ENCODE peak calls at places on chromosomes 12 and 14, in six cellular contexts. C, Y, U, L, A and Q are unnamed samples.

GRCh38 chr12:50569876-50570275 is 65.1 kb downstream of the DIP2B start:
- DNase-seq in C (peak; percentile 33), Y (peak; percentile 24), U (no peak), L (no peak), A (no peak), Q (no peak)

GRCh38 chr14:75648066-75648838 is 12.4 kb downstream of the ERG28 start:
- DNase-seq in C (peak; percentile 78), Y (peak; percentile 98), U (peak; percentile 65), L (peak; percentile 94), A (peak; percentile 92), Q (peak; percentile 77)

GRCh38 chr12:11202811-11203210 is 16.1 kb upstream of the TAS2R42 start:
- DNase-seq in C (peak; percentile 32), Y (peak; percentile 15), U (no peak), L (no peak), A (no peak), Q (no peak)

GRCh38 chr12:48768147-48768546 is 20.7 kb downstream of the ADCY6 start:
- DNase-seq in C (no peak), Y (no peak), U (no peak), L (no peak), A (no peak), Q (no peak)

GRCh38 chr12:122951406-122951805 is 14.9 kb downstream of the ABCB9 start:
- DNase-seq in C (no peak), Y (peak; percentile 71), U (no peak), L (no peak), A (no peak), Q (no peak)

GRCh38 chr12:7113389-7113871 is 4.4 kb upstream of the C1RL start:
- DNase-seq in C (peak; percentile 44), Y (peak; percentile 56), U (no peak), L (no peak), A (no peak), Q (no peak)

GRCh38 chr14:76937181-76938091 is 91.1 kb downstream of the IRF2BPL start:
- DNase-seq in C (peak; percentile 90), Y (peak; percentile 87), U (no peak), L (peak; percentile 75), A (peak; percentile 72), Q (no peak)

GRCh38 chr12:85779768-85780167 is 56.4 kb downstream of the RASSF9 start:
- DNase-seq in C (no peak), Y (no peak), U (no peak), L (no peak), A (peak; percentile 41), Q (no peak)

GRCh38 chr12:51937941-51938340 is 13.6 kb upstream of the ACVR1B start:
- DNase-seq in C (no peak), Y (no peak), U (no peak), L (no peak), A (no peak), Q (no peak)

GRCh38 chr12:66239295-66239694 is 50.3 kb downstream of the IRAK3 start:
- DNase-seq in C (no peak), Y (no peak), U (no peak), L (no peak), A (no peak), Q (no peak)

GRCh38 chr14:77217551-77217950 is 36.0 kb downstream of the TMEM63C start:
- DNase-seq in C (no peak), Y (no peak), U (no peak), L (no peak), A (no peak), Q (no peak)

GRCh38 chr12:16299403-16299802 is 21.9 kb upstream of the SLC15A5 start:
- DNase-seq in C (no peak), Y (peak; percentile 54), U (no peak), L (no peak), A (peak; percentile 9), Q (no peak)

GRCh38 chr12:55698241-55698955 is 9.3 kb downstream of the ITGA7 start:
- DNase-seq in C (no peak), Y (no peak), U (no peak), L (no peak), A (no peak), Q (no peak)

GRCh38 chr14:31420013-31420318 is 384 bp downstream of the HEATR5A start:
- DNase-seq in C (no peak), Y (no peak), U (no peak), L (no peak), A (no peak), Q (no peak)

GRCh38 chr12:64392221-64392620 is 1.7 kb upstream of the C12orf56 start:
- DNase-seq in C (peak; percentile 58), Y (peak; percentile 71), U (no peak), L (peak; percentile 10), A (no peak), Q (peak; percentile 29)

GRCh38 chr14:71142375-71143038 is 235.2 kb downstream of the PCNX1 start:
- DNase-seq in C (peak; percentile 99), Y (peak; percentile 94), U (peak; percentile 84), L (peak; percentile 91), A (peak; percentile 92), Q (peak; percentile 95)

GRCh38 chr12:6934110-6934509 is 6.4 kb downstream of the ATN1 start:
- DNase-seq in C (no peak), Y (peak; percentile 58), U (no peak), L (no peak), A (no peak), Q (no peak)

GRCh38 chr12:110693731-110694130 is 4.8 kb upstream of the HVCN1 start:
- DNase-seq in C (no peak), Y (no peak), U (no peak), L (no peak), A (no peak), Q (no peak)

GRCh38 chr12:71941174-71941573 is 2.5 kb downstream of the TPH2 start:
- DNase-seq in C (no peak), Y (no peak), U (no peak), L (no peak), A (no peak), Q (no peak)

GRCh38 chr12:80714055-80714454 is 2.7 kb upstream of the MYF5 start:
- DNase-seq in C (no peak), Y (peak; percentile 10), U (no peak), L (no peak), A (no peak), Q (no peak)

GRCh38 chr14:78157855-78158436 is 12.2 kb upstream of the NRXN3 start:
- DNase-seq in C (no peak), Y (peak; percentile 22), U (no peak), L (no peak), A (peak; percentile 22), Q (no peak)

GRCh38 chr14:59632381-59632780 is 55.8 kb upstream of the CCDC175 start:
- DNase-seq in C (no peak), Y (peak; percentile 35), U (no peak), L (no peak), A (peak; percentile 15), Q (no peak)

GRCh38 chr12:117583677-117584076 is 222.3 kb upstream of the NOS1 start:
- DNase-seq in C (no peak), Y (no peak), U (no peak), L (no peak), A (no peak), Q (no peak)

GRCh38 chr14:54589076-54589475 is 22.1 kb downstream of the SAMD4A start:
- DNase-seq in C (peak; percentile 37), Y (peak; percentile 59), U (no peak), L (no peak), A (no peak), Q (no peak)

GRCh38 chr12:13959131-13959734 is 22.2 kb downstream of the GRIN2B start:
- DNase-seq in C (no peak), Y (no peak), U (no peak), L (no peak), A (no peak), Q (no peak)

GRCh38 chr12:129101404-129101803 is 248.1 kb downstream of the GLT1D1 start:
- DNase-seq in C (no peak), Y (no peak), U (no peak), L (no peak), A (no peak), Q (no peak)

GRCh38 chr12:1851126-1851791 is 30.9 kb downstream of the LRTM2 start:
- DNase-seq in C (peak; percentile 88), Y (peak; percentile 78), U (peak; percentile 15), L (peak; percentile 8), A (peak; percentile 71), Q (peak; percentile 55)

GRCh38 chr12:13218641-13219040 is 22.1 kb downstream of the EMP1 start:
- DNase-seq in C (no peak), Y (no peak), U (no peak), L (no peak), A (no peak), Q (no peak)

GRCh38 chr14:97095269-97095668 is 298.1 kb downstream of the VRK1 start:
- DNase-seq in C (no peak), Y (no peak), U (no peak), L (no peak), A (no peak), Q (no peak)

GRCh38 chr14:64196026-64196425 is 98.1 kb downstream of the ESR2 start:
- DNase-seq in C (no peak), Y (no peak), U (no peak), L (no peak), A (no peak), Q (no peak)

GRCh38 chr12:98896938-98897337 is 251.8 kb downstream of the APAF1 start:
- DNase-seq in C (no peak), Y (peak; percentile 9), U (no peak), L (no peak), A (peak; percentile 31), Q (no peak)

GRCh38 chr14:90785876-90786450 is 30.3 kb downstream of the TTC7B start:
- DNase-seq in C (no peak), Y (no peak), U (no peak), L (no peak), A (no peak), Q (no peak)

GRCh38 chr14:90788031-90788430 is 28.2 kb downstream of the TTC7B start:
- DNase-seq in C (no peak), Y (no peak), U (no peak), L (no peak), A (no peak), Q (no peak)

GRCh38 chr14:90783344-90783743 is 32.9 kb downstream of the TTC7B start:
- DNase-seq in C (no peak), Y (no peak), U (no peak), L (no peak), A (no peak), Q (no peak)

GRCh38 chr14:90784621-90785270 is 31.5 kb downstream of the TTC7B start:
- DNase-seq in C (no peak), Y (no peak), U (no peak), L (no peak), A (no peak), Q (no peak)

GRCh38 chr14:90785474-90785873 is 30.8 kb downstream of the TTC7B start:
- DNase-seq in C (peak; percentile 34), Y (no peak), U (no peak), L (no peak), A (no peak), Q (no peak)
- TF ChIP-seq CTCF in C (peak; percentile 16), Y (no peak), U (no peak), L (peak; percentile 16), A (peak; percentile 22), Q (peak; percentile 21)

GRCh38 chr12:47077206-47078085 is 2.0 kb upstream of the PCED1B start:
- DNase-seq in C (no peak), Y (no peak), U (no peak), L (no peak), A (no peak), Q (no peak)
- H3K4me3 ChIP-seq in C (peak overlapping the region; percentile 80), Y (no peak overlapping the region), U (peak overlapping the region; percentile 75), L (peak overlapping the region; percentile 80), A (peak overlapping the region; percentile 75), Q (peak overlapping the region; percentile 63)

GRCh38 chr12:5648692-5649338 is 216.9 kb downstream of the NTF3 start:
- DNase-seq in C (peak; percentile 57), Y (peak; percentile 2), U (no peak), L (peak; percentile 3), A (peak; percentile 4), Q (no peak)
- TF ChIP-seq CTCF in C (peak; percentile 76), Y (no peak), U (peak; percentile 64), L (peak; percentile 65), A (peak; percentile 67), Q (peak; percentile 76)

GRCh38 chr14:72894323-72894622 is 372 bp upstream of the DPF3 start:
- DNase-seq in C (no peak), Y (no peak), U (no peak), L (no peak), A (no peak), Q (no peak)
- H3K4me3 ChIP-seq in C (peak overlapping the region; percentile 83), Y (peak overlapping the region; percentile 86), U (peak overlapping the region; percentile 52), L (peak overlapping the region; percentile 57), A (peak overlapping the region; percentile 88), Q (peak overlapping the region; percentile 98)